ENCODE peak calls at places on chromosomes 3 and 15, in five cellular contexts. E, O, H, M and B are unnamed samples.

GRCh38 chr15:74403981-74404563 is 29.7 kb downstream of the SEMA7A start:
- DNase-seq in O (no peak), H (no peak), M (no peak), E (no peak), B (no peak)

GRCh38 chr15:68335251-68335650 is 57.7 kb downstream of the FEM1B start:
- DNase-seq in H (no peak), E (no peak), O (no peak), M (no peak), B (no peak)

GRCh38 chr3:170529912-170530311 is 56.0 kb downstream of the SLC7A14 start:
- DNase-seq in M (no peak), H (no peak), O (no peak), E (no peak), B (no peak)

GRCh38 chr3:114178770-114179368 is at the start of gene DRD3:
- DNase-seq in H (no peak), M (no peak), O (no peak), E (peak), B (peak)

GRCh38 chr15:89096664-89097063 is 8.4 kb downstream of the ABHD2 start:
- DNase-seq in M (no peak), O (no peak), E (no peak), H (no peak), B (peak)

GRCh38 chr3:165185707-165186327 is 10.4 kb downstream of the SLITRK3 start:
- DNase-seq in M (peak), H (no peak), O (no peak), E (peak), B (peak)

GRCh38 chr3:49029563-49029884 is 326 bp upstream of the IMPDH2 start:
- DNase-seq in H (no peak), O (no peak), M (no peak), E (no peak), B (no peak)

GRCh38 chr3:149245738-149246451 is 24.3 kb upstream of the CP start:
- DNase-seq in O (no peak), E (no peak), M (peak), H (no peak), B (peak)

GRCh38 chr3:112974894-112975293 is at the start of gene CD200R1:
- DNase-seq in M (no peak), O (no peak), E (no peak), H (no peak), B (no peak)

GRCh38 chr15:98785796-98786581 is 137.7 kb downstream of the IGF1R start:
- DNase-seq in O (no peak), H (no peak), E (no peak), M (peak), B (no peak)

GRCh38 chr15:84944861-84945260 is 36.8 kb upstream of the PDE8A start:
- DNase-seq in M (no peak), E (no peak), H (no peak), O (no peak), B (no peak)

GRCh38 chr15:101264911-101265641 is 12.2 kb downstream of the SELENOS start:
- DNase-seq in O (no peak), H (no peak), M (no peak), E (no peak), B (no peak)

GRCh38 chr3:45194791-45195190 is 31.3 kb downstream of the TMEM158 start:
- DNase-seq in E (no peak), O (no peak), M (no peak), H (no peak), B (no peak)

GRCh38 chr3:121809249-121809648 is 25.6 kb downstream of the IQCB1 start:
- DNase-seq in M (no peak), H (no peak), O (no peak), E (no peak), B (no peak)

GRCh38 chr3:52535411-52536111 is 844 bp upstream of the UQCC5 start:
- DNase-seq in E (no peak), O (no peak), H (no peak), M (no peak), B (no peak)

GRCh38 chr15:69025320-69025719 is 10.8 kb downstream of the NOX5 start:
- DNase-seq in M (no peak), O (no peak), H (no peak), E (no peak), B (peak)

GRCh38 chr3:149581681-149582349 is 76.0 kb downstream of the WWTR1 start:
- DNase-seq in E (peak), M (no peak), O (no peak), H (peak), B (peak)

GRCh38 chr3:42750834-42751233 is 22.2 kb downstream of the CCDC13 start:
- DNase-seq in H (no peak), M (no peak), O (no peak), E (no peak), B (no peak)

GRCh38 chr3:40679289-40679688 is 154.5 kb downstream of the ZNF621 start:
- DNase-seq in O (no peak), M (no peak), E (no peak), H (no peak), B (no peak)

GRCh38 chr15:48925714-48926223 is 38.0 kb downstream of the SHC4 start:
- DNase-seq in H (peak), M (peak), E (peak), O (no peak), B (peak)

GRCh38 chr3:77081240-77081661 is 41.4 kb downstream of the ROBO2 start:
- DNase-seq in M (no peak), O (no peak), H (no peak), E (no peak), B (peak)

GRCh38 chr3:73432021-73432722 is 192.6 kb downstream of the PDZRN3 start:
- DNase-seq in E (peak), O (no peak), H (peak), M (peak), B (peak)

GRCh38 chr3:144760831-144761230 is 789.2 kb downstream of the DIPK2A start:
- DNase-seq in M (no peak), O (no peak), H (no peak), E (no peak), B (no peak)

GRCh38 chr3:83195243-83195642 is 1433.8 kb upstream of the GBE1 start:
- DNase-seq in O (no peak), M (no peak), H (no peak), E (no peak), B (no peak)

GRCh38 chr3:120418866-120419490 is 31.8 kb downstream of the FSTL1 start:
- DNase-seq in H (peak), M (peak), O (no peak), E (peak), B (no peak)

GRCh38 chr3:115381573-115381912 is 234.5 kb upstream of the ZBTB20 start:
- DNase-seq in M (no peak), H (no peak), E (no peak), O (no peak), B (no peak)

GRCh38 chr15:71093089-71094024 is 21.9 kb upstream of the THSD4 start:
- DNase-seq in O (no peak), M (no peak), H (peak), E (no peak), B (peak)

GRCh38 chr3:137845161-137845560 is 81.0 kb downstream of the SOX14 start:
- DNase-seq in O (no peak), H (no peak), E (no peak), M (no peak), B (no peak)

GRCh38 chr3:29141197-29141911 is 139.5 kb upstream of the RBMS3 start:
- DNase-seq in O (no peak), H (no peak), M (no peak), E (no peak), B (peak)

GRCh38 chr15:97995881-97996603 is 35.5 kb downstream of the ARRDC4 start:
- DNase-seq in H (no peak), M (no peak), O (no peak), E (peak), B (no peak)

GRCh38 chr15:73598540-73599195 is 34.5 kb downstream of the NPTN start:
- DNase-seq in H (no peak), E (no peak), M (no peak), O (no peak), B (peak)

GRCh38 chr15:44087578-44088190 is 107.4 kb downstream of the FRMD5 start:
- DNase-seq in H (peak), M (no peak), E (no peak), O (no peak), B (peak)
- TF ChIP-seq MAFK in H (peak), M (no peak), E (no peak), O (no peak), B (peak)

DNA sequence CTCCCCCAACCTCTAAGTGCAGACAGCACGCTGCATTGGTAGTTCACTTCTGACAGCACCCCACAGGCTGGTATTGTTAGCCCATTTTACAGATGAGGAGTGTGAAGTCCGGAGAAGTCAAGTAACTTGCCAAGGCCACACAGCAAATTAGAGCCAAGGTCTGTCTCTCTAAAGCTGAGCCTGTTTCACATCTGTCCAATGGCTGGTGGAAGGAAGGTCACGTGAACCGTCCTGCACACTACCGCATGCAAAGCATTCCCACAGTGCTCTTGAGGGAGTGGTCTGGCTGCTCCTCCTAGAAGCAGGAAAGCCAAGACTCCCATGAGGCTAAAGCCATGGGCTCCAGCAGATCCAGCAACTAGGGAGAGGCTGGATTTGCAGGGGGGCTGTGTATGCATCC is 50.0 kb downstream of the MGLL start:
- DNase-seq in M (no peak), E (no peak), O (no peak), H (no peak), B (no peak)
- TF ChIP-seq MAFK in M (no peak), E (no peak), O (no peak), H (no peak), B (no peak)

GRCh38 chr15:91984006-91984405 is 130.5 kb downstream of the SLCO3A1 start:
- DNase-seq in H (no peak), O (no peak), E (no peak), M (no peak), B (no peak)

GRCh38 chr15:91985297-91985696 is 131.8 kb downstream of the SLCO3A1 start:
- DNase-seq in E (no peak), H (no peak), M (no peak), O (no peak), B (no peak)

GRCh38 chr15:91980502-91981267 is 127.2 kb downstream of the SLCO3A1 start:
- DNase-seq in E (no peak), O (no peak), H (no peak), M (no peak), B (no peak)

GRCh38 chr15:91981802-91982201 is 128.3 kb downstream of the SLCO3A1 start:
- DNase-seq in H (no peak), O (no peak), E (no peak), M (no peak), B (no peak)

GRCh38 chr15:91982401-91982800 is 128.9 kb downstream of the SLCO3A1 start:
- DNase-seq in E (no peak), O (no peak), M (no peak), H (no peak), B (peak)
- TF ChIP-seq MAFK in E (no peak), O (no peak), M (no peak), H (no peak), B (no peak)

GRCh38 chr15:65939901-65940617 is 70.8 kb downstream of the RAB11A start:
- DNase-seq in E (no peak), H (peak), M (no peak), O (no peak), B (peak)

GRCh38 chr15:65936317-65936716 is 67.0 kb downstream of the RAB11A start:
- DNase-seq in H (no peak), E (no peak), M (no peak), O (no peak), B (no peak)

GRCh38 chr15:65935391-65935790 is 66.1 kb downstream of the RAB11A start:
- DNase-seq in O (no peak), M (no peak), H (no peak), E (no peak), B (no peak)

GRCh38 chr15:65937046-65937445 is 67.8 kb downstream of the RAB11A start:
- DNase-seq in E (no peak), O (no peak), M (no peak), H (no peak), B (no peak)

DNA sequence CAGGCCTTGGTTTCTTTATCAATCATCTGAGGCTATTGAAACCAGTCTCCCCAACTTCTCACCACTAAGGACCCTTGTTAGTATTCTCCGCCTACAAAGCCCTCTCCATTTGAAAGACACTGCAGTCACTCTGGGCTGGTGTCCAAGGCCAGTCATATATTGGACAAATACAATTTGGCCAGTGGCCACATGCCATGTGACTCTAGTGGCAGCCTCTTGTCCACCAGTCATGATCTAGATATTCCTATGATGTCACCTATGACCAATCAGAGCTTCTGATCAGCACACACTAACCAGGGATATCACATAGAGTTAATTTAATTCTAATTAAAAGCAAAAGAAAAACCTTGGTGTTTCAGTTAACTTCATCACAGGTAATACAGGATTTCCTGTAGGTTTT is 68.2 kb downstream of the RAB11A start:
- DNase-seq in M (no peak), H (no peak), O (no peak), E (peak), B (peak)
- TF ChIP-seq MAFK in M (no peak), H (no peak), O (no peak), E (no peak), B (no peak)

GRCh38 chr3:4419920-4420319 is 47.1 kb downstream of the SUMF1 start:
- DNase-seq in M (no peak), H (no peak), O (no peak), E (no peak), B (no peak)

GRCh38 chr3:4419386-4419785 is 47.7 kb downstream of the SUMF1 start:
- DNase-seq in E (no peak), O (no peak), M (no peak), H (no peak), B (no peak)

GRCh38 chr3:4418156-4418555 is 48.9 kb downstream of the SUMF1 start:
- DNase-seq in H (no peak), M (no peak), E (no peak), O (no peak), B (no peak)

GRCh38 chr3:4417449-4417848 is 49.6 kb downstream of the SUMF1 start:
- DNase-seq in O (no peak), E (peak), H (no peak), M (no peak), B (peak)

GRCh38 chr3:4421121-4421520 is 45.9 kb downstream of the SUMF1 start:
- DNase-seq in H (peak), M (no peak), O (no peak), E (peak), B (peak)
- TF ChIP-seq MAFK in H (no peak), M (no peak), O (no peak), E (peak), B (no peak)

DNA sequence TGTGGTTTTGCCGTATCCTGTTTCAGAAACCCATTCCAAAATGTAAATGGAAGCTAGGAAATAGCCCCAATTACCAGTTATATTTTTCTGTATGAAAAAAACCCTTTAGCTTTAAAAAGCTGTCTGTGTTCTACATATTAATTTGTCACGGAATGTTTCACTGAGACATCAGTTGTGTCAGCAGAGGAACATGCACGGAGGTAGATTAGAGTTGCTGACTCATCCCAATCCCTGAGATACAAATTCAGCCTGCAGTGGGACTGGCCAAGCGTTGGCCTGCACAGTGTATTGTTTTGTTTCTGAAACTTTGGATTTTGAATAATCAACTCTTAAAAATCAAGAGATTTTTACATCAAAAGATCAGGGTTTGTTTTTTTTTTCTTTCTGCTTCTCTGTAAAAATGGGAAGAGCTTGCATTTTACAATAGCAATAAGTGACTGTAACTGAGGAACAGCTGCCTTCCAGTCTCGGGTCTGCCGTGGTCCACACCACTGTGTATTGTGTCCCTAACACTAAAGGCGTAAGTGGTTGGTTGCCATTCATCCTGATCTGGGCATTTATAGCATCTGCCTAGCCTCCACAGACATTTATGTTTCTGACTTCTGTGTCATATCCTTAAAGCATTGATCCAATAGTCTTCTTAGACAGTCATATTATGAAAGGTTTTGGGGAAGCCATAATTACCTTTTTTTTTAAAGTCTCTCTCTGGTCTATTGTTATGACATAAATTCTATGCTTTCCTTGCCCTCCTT is 218.1 kb downstream of the ADAMTSL3 start:
- DNase-seq in H (no peak), O (no peak), M (no peak), E (peak), B (peak)
- TF ChIP-seq MAFK in H (peak), O (no peak), M (peak), E (peak), B (peak)

DNA sequence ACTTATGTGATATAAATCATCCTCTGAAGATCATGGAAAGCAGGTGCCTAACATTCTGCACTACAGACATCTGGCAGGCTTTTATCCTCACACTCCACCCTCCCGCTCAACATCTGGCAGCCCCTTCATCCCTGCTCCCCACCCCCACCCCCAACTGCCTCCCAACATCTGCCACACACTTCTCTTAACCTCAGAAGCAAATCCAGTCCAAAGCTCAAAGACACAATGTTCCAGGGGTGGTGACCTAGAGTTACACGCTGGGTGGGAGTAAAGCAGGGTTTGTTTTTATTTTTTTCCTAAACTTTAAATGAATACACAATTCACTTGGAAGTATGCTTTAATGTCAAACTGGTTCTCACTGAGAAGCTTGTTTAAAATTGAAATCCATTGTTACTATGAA is 184.4 kb upstream of the ATP11B start:
- DNase-seq in H (no peak), M (no peak), E (no peak), O (no peak), B (no peak)
- TF ChIP-seq MAFK in H (no peak), M (no peak), E (no peak), O (no peak), B (no peak)

GRCh38 chr3:196981657-196982056 is 13.0 kb upstream of the PIGZ start:
- DNase-seq in M (peak), O (no peak), H (no peak), E (no peak), B (no peak)
- TF ChIP-seq MAFK in M (no peak), O (no peak), H (no peak), E (no peak), B (no peak)

GRCh38 chr3:111819912-111820311 is 39.2 kb upstream of the PHLDB2 start:
- DNase-seq in E (no peak), H (no peak), M (no peak), O (no peak), B (no peak)

GRCh38 chr3:111824351-111824750 is 34.7 kb upstream of the PHLDB2 start:
- DNase-seq in O (no peak), E (no peak), M (no peak), H (no peak), B (no peak)

GRCh38 chr3:111820651-111821050 is 38.4 kb upstream of the PHLDB2 start:
- DNase-seq in H (no peak), M (no peak), O (no peak), E (no peak), B (no peak)

GRCh38 chr3:111827871-111828270 is 31.2 kb upstream of the PHLDB2 start:
- DNase-seq in H (no peak), M (no peak), E (no peak), O (no peak), B (no peak)

GRCh38 chr3:111823341-111823830 is 35.7 kb upstream of the PHLDB2 start:
- DNase-seq in H (no peak), O (no peak), E (no peak), M (no peak), B (no peak)
- TF ChIP-seq MAFK in H (no peak), O (no peak), E (no peak), M (no peak), B (no peak)

GRCh38 chr3:58603606-58604005 is 26.4 kb upstream of the FAM107A start:
- DNase-seq in M (no peak), O (no peak), H (no peak), E (no peak), B (no peak)

GRCh38 chr3:58609990-58610389 is 32.8 kb upstream of the FAM107A start:
- DNase-seq in E (peak), O (no peak), H (no peak), M (no peak), B (no peak)

GRCh38 chr3:58608648-58609047 is 31.5 kb upstream of the FAM107A start:
- DNase-seq in O (no peak), E (no peak), M (no peak), H (no peak), B (no peak)

GRCh38 chr3:58607816-58608215 is 30.6 kb upstream of the FAM107A start:
- DNase-seq in O (no peak), H (no peak), E (no peak), M (no peak), B (no peak)

GRCh38 chr3:58604031-58604430 is 26.8 kb upstream of the FAM107A start:
- DNase-seq in M (no peak), H (no peak), E (no peak), O (no peak), B (no peak)
- TF ChIP-seq MAFK in M (no peak), H (no peak), E (no peak), O (no peak), B (no peak)